ENCODE peak calls at places on chromosome 3, in seven cellular contexts. L is stimulated activated CD8-positive, alpha-beta memory T cell treated with anti-CD3 and anti-CD28 coated beads, Interleukin-15, amount 100 ng/mL, for 1 hour; B is NCI-H1436 treated with DMSO at 0.1 percent for 48 hours; Y is osteoblast; R is activated CD4-positive, alpha-beta T cell treated with anti-CD3 and anti-CD28 coated beads for 24 hours; T is erythroblast; Q is WTC11. G is an unnamed sample.

GRCh38 chr3:14424711-14425573 is 22.5 kb downstream of the SLC6A6 start:
- DNase-seq in R (no peak), B (no peak), Q (no peak), T (no peak), Y (peak), L (no peak), G (peak)

GRCh38 chr3:188220988-188221818 is 67.2 kb downstream of the LPP start:
- DNase-seq in Y (peak), B (no peak), R (no peak), Q (no peak), L (no peak), T (no peak), G (no peak)

GRCh38 chr3:129051776-129052400 is 8.7 kb upstream of the GP9 start:
- DNase-seq in Y (peak), Q (no peak), R (no peak), B (no peak), L (no peak), T (peak), G (no peak)

GRCh38 chr3:13483988-13484695 is 4.0 kb downstream of the HDAC11 start:
- DNase-seq in Y (no peak), Q (peak), R (no peak), L (no peak), B (no peak), T (no peak), G (no peak)

GRCh38 chr3:94627689-94628088 is 564.8 kb downstream of the NSUN3 start:
- DNase-seq in R (no peak), T (no peak), B (no peak), L (no peak), Y (no peak), Q (no peak), G (no peak)

GRCh38 chr3:9276761-9277370 is 27.4 kb upstream of the SRGAP3 start:
- DNase-seq in R (no peak), T (no peak), L (no peak), Y (no peak), B (no peak), Q (no peak), G (no peak)

GRCh38 chr3:45666729-45667440 is 22.3 kb upstream of the SACM1L start:
- DNase-seq in B (no peak), Q (no peak), R (no peak), L (no peak), T (peak), Y (peak), G (no peak)

GRCh38 chr3:125045965-125046364 is 9.8 kb downstream of the HEG1 start:
- DNase-seq in L (no peak), R (no peak), Y (peak), B (no peak), Q (no peak), T (no peak), G (no peak)

GRCh38 chr3:174355505-174355904 is 503.6 kb upstream of the NAALADL2 start:
- DNase-seq in Q (no peak), Y (no peak), R (no peak), B (peak), L (no peak), T (peak), G (peak)

GRCh38 chr3:152564454-152564853 is 270.5 kb upstream of the P2RY1 start:
- DNase-seq in Y (no peak), L (no peak), T (no peak), B (no peak), Q (no peak), R (no peak), G (no peak)

GRCh38 chr3:150751781-150752263 is 11.1 kb downstream of the SIAH2 start:
- DNase-seq in L (no peak), Q (no peak), Y (no peak), T (no peak), R (no peak), B (no peak), G (no peak)

GRCh38 chr3:160129459-160130061 is 95.7 kb upstream of the C3orf80 start:
- DNase-seq in Y (no peak), R (no peak), Q (no peak), T (no peak), L (no peak), B (no peak), G (no peak)

GRCh38 chr3:11482024-11482423 is 161.7 kb downstream of the VGLL4 start:
- DNase-seq in B (no peak), L (no peak), Q (no peak), T (no peak), Y (no peak), R (no peak), G (no peak)

GRCh38 chr3:188491276-188491687 is 337.3 kb downstream of the LPP start:
- DNase-seq in T (no peak), L (no peak), B (no peak), Q (no peak), R (no peak), Y (peak), G (no peak)

GRCh38 chr3:139458348-139458747 is 18.0 kb downstream of the RBP2 start:
- DNase-seq in T (no peak), R (no peak), L (no peak), Y (no peak), Q (no peak), B (no peak), G (no peak)

GRCh38 chr3:40985195-40985594 is 214.1 kb upstream of the CTNNB1 start:
- DNase-seq in Y (no peak), B (no peak), T (no peak), Q (no peak), L (no peak), R (no peak), G (peak)

GRCh38 chr3:172249039-172249438 is 199.2 kb downstream of the GHSR start:
- DNase-seq in L (no peak), B (no peak), Q (no peak), T (no peak), R (no peak), Y (no peak), G (no peak)

GRCh38 chr3:97612632-97613031 is 151.9 kb upstream of the ARL6 start:
- DNase-seq in B (peak), Q (no peak), T (no peak), L (no peak), Y (no peak), R (no peak), G (no peak)

GRCh38 chr3:196927571-196928453 is 14.5 kb downstream of the NCBP2 start:
- DNase-seq in Q (no peak), T (no peak), Y (no peak), L (no peak), R (no peak), B (no peak), G (no peak)

GRCh38 chr3:133213942-133214341 is 175.8 kb downstream of the TMEM108 start:
- DNase-seq in R (no peak), Q (no peak), Y (no peak), T (no peak), L (no peak), B (no peak), G (no peak)

GRCh38 chr3:161035711-161036110 is 69.4 kb downstream of the B3GALNT1 start:
- DNase-seq in Q (no peak), L (no peak), Y (peak), B (no peak), R (no peak), T (no peak), G (no peak)

GRCh38 chr3:13163848-13164382 is 90.7 kb upstream of the IQSEC1 start:
- DNase-seq in Y (peak), L (no peak), Q (no peak), T (no peak), B (no peak), R (no peak), G (no peak)

GRCh38 chr3:46490338-46491084 is 7.3 kb upstream of the RTP3 start:
- DNase-seq in R (no peak), B (no peak), Y (peak), T (peak), L (no peak), Q (no peak), G (no peak)

GRCh38 chr3:109773006-109773405 is 435.7 kb upstream of the DPPA4 start:
- DNase-seq in Y (no peak), B (no peak), Q (no peak), L (no peak), R (no peak), T (no peak), G (no peak)

GRCh38 chr3:103684956-103685355 is 1250.1 kb downstream of the ZPLD1 start:
- DNase-seq in R (no peak), Y (no peak), L (no peak), Q (no peak), B (peak), T (no peak), G (no peak)

GRCh38 chr3:134494539-134494938 is 8.7 kb downstream of the CEP63 start:
- DNase-seq in B (no peak), R (no peak), Y (no peak), L (no peak), T (no peak), Q (no peak), G (no peak)

GRCh38 chr3:18868911-18869689 is 279.2 kb upstream of the KCNH8 start:
- DNase-seq in Q (no peak), L (no peak), Y (no peak), R (peak), T (no peak), B (no peak), G (no peak)

GRCh38 chr3:4392992-4393391 is 74.1 kb downstream of the SUMF1 start:
- DNase-seq in T (no peak), B (no peak), R (no peak), Q (no peak), L (no peak), Y (no peak), G (no peak)

GRCh38 chr3:41966206-41966605 is 4.3 kb upstream of the ULK4 start:
- DNase-seq in T (no peak), L (no peak), R (no peak), Y (no peak), B (no peak), Q (no peak), G (peak)

GRCh38 chr3:149435936-149436885 is 38.3 kb upstream of the TM4SF4 start:
- DNase-seq in R (no peak), L (no peak), T (no peak), Y (no peak), B (no peak), Q (no peak), G (no peak)

GRCh38 chr3:16692486-16693378 is 87.5 kb upstream of the DAZL start:
- DNase-seq in Q (no peak), Y (no peak), R (no peak), T (no peak), L (no peak), B (no peak), G (no peak)

GRCh38 chr3:70071138-70071537 is 71.6 kb downstream of the SAMMSON start:
- DNase-seq in B (no peak), R (no peak), L (no peak), T (no peak), Q (no peak), Y (no peak), G (no peak)

GRCh38 chr3:117408811-117409210 is 699.2 kb downstream of the TUSC7 start:
- DNase-seq in B (no peak), T (no peak), Q (no peak), R (no peak), Y (no peak), L (no peak), G (no peak)

G was measured in ELF-1.